ENCODE peak calls at places on chromosomes 6 and 20, in eight cellular contexts. U is GM23338, Y is K562, M is hepatocyte, I is MM.1S, C is endothelial cell of umbilical vein, O is astrocyte, B is mammary epithelial cell. A is an unnamed sample.

GRCh38 chr20:17570347-17571152 is 675 bp downstream of the DSTN start:
- DNase-seq in M (peak), C (peak), O (no peak), I (peak), Y (peak), B (peak), U (peak), A (peak)

GRCh38 chr20:59205044-59205443 is 41.4 kb downstream of the ZNF831 start:
- DNase-seq in U (no peak), Y (no peak), M (no peak), C (no peak), B (no peak), O (no peak), I (no peak), A (no peak)

GRCh38 chr20:53937330-53937729 is 133.1 kb downstream of the BCAS1 start:
- DNase-seq in U (no peak), B (no peak), C (no peak), Y (peak), M (no peak), I (no peak), O (no peak), A (no peak)

GRCh38 chr6:43378631-43379030 is 9.2 kb upstream of the ZNF318 start:
- DNase-seq in O (no peak), Y (no peak), B (no peak), C (no peak), I (no peak), U (no peak), M (no peak), A (no peak)

GRCh38 chr6:77536701-77537100 is 73.4 kb upstream of the HTR1B start:
- DNase-seq in U (no peak), C (no peak), I (no peak), Y (no peak), O (no peak), M (no peak), B (no peak), A (no peak)

GRCh38 chr6:2432258-2432657 is 186.9 kb upstream of the GMDS start:
- DNase-seq in U (no peak), Y (no peak), C (no peak), O (peak), I (no peak), M (peak), B (peak), A (no peak)

GRCh38 chr20:25537890-25538289 is 47.4 kb downstream of the NINL start:
- DNase-seq in O (no peak), Y (no peak), I (no peak), B (no peak), U (no peak), C (no peak), M (no peak), A (no peak)

GRCh38 chr20:8874437-8874836 is 194.4 kb upstream of the PLCB4 start:
- DNase-seq in C (no peak), M (no peak), I (no peak), O (no peak), U (no peak), Y (no peak), B (no peak), A (no peak)

GRCh38 chr6:88547768-88548167 is 381.6 kb upstream of the CNR1 start:
- DNase-seq in U (no peak), Y (no peak), B (no peak), O (no peak), I (no peak), C (no peak), M (no peak), A (no peak)

GRCh38 chr6:98835149-98836024 is 1.0 kb downstream of the POU3F2 start:
- DNase-seq in U (peak), I (peak), M (peak), Y (no peak), B (no peak), O (peak), C (no peak), A (no peak)

GRCh38 chr6:98831057-98832031 is 3.0 kb upstream of the POU3F2 start:
- DNase-seq in U (peak), Y (no peak), C (no peak), O (no peak), M (no peak), B (no peak), I (no peak), A (no peak)

GRCh38 chr6:98833101-98834059 is 994 bp upstream of the POU3F2 start:
- DNase-seq in O (peak), C (peak), U (peak), B (no peak), Y (no peak), I (peak), M (peak), A (no peak)

GRCh38 chr6:98834060-98835031 is at the start of gene POU3F2:
- DNase-seq in C (peak), M (peak), Y (peak), I (peak), B (peak), O (peak), U (peak), A (peak)

GRCh38 chr6:98832282-98833100 is 1.9 kb upstream of the POU3F2 start:
- DNase-seq in C (no peak), U (peak), B (peak), Y (no peak), I (no peak), M (peak), O (peak), A (no peak)
- TF ChIP-seq EZH2 in C (peak), U (peak), B (peak), Y (no peak), I (no peak), M (peak), O (no peak), A (no peak)

GRCh38 chr6:132247381-132248159 is 153.7 kb downstream of the MOXD1 start:
- DNase-seq in C (no peak), I (no peak), O (peak), U (no peak), B (no peak), Y (no peak), M (no peak), A (no peak)
- TF ChIP-seq CTCF in C (no peak), I (no peak), O (peak), U (no peak), B (no peak), Y (no peak), M (no peak), A (no peak)

GRCh38 chr20:62219101-62219991 is 732 bp downstream of the HRH3 start:
- DNase-seq in Y (no peak), O (no peak), C (no peak), U (peak), M (no peak), I (no peak), B (peak), A (no peak)
- TF ChIP-seq EZH2 in Y (no peak), O (peak), C (peak), U (peak), M (peak), I (no peak), B (no peak), A (no peak)

DNA sequence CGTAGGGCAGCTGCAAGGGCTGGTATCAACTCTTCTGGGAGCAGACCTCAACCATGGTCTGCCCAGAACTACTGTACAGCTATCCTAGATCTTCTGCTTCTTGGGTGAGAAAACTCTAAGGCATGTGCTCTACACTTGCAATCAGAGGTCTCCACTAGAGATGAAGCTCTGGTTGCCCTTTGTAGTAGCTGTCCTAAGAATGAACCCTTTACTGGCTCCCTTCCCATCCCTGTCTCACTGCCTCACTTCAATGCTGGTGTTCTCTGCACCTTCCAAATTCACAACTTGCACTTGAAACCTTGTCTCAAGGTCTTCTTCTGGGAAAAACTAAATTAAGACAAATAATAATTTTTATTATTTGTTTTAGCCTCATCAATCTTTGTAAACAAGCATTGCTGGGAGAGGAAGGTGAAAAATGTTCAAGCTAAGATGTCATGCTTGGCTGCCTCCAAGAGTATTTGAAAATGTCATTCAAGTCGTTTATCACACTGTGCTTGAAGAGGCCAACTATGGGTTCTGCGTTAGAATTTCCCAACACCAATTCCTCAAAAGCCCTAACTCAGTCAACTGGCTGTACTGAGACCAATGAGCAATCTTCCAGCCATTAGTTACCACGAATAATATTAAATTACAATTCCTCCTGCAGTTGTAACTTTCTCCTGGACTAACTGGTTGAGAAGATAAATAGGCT is 255.7 kb upstream of the PRND start:
- DNase-seq in O (peak), M (no peak), C (no peak), U (no peak), I (no peak), B (no peak), Y (no peak), A (no peak)
- TF ChIP-seq CTCF in O (no peak), M (no peak), C (no peak), U (no peak), I (no peak), B (no peak), Y (no peak), A (no peak)

GRCh38 chr6:144064831-144065668 is 30.3 kb downstream of the SF3B5 start:
- DNase-seq in O (no peak), C (peak), Y (no peak), U (peak), B (no peak), M (peak), I (no peak), A (no peak)
- TF ChIP-seq EZH2 in O (peak), C (no peak), Y (no peak), U (peak), B (no peak), M (peak), I (no peak), A (no peak)

GRCh38 chr6:165766026-165766425 is 103.0 kb upstream of the PDE10A start:
- DNase-seq in I (no peak), O (no peak), C (no peak), B (no peak), M (no peak), U (no peak), Y (no peak), A (no peak)
- TF ChIP-seq CTCF in I (no peak), O (no peak), C (no peak), B (no peak), M (no peak), U (no peak), Y (no peak), A (no peak)

DNA sequence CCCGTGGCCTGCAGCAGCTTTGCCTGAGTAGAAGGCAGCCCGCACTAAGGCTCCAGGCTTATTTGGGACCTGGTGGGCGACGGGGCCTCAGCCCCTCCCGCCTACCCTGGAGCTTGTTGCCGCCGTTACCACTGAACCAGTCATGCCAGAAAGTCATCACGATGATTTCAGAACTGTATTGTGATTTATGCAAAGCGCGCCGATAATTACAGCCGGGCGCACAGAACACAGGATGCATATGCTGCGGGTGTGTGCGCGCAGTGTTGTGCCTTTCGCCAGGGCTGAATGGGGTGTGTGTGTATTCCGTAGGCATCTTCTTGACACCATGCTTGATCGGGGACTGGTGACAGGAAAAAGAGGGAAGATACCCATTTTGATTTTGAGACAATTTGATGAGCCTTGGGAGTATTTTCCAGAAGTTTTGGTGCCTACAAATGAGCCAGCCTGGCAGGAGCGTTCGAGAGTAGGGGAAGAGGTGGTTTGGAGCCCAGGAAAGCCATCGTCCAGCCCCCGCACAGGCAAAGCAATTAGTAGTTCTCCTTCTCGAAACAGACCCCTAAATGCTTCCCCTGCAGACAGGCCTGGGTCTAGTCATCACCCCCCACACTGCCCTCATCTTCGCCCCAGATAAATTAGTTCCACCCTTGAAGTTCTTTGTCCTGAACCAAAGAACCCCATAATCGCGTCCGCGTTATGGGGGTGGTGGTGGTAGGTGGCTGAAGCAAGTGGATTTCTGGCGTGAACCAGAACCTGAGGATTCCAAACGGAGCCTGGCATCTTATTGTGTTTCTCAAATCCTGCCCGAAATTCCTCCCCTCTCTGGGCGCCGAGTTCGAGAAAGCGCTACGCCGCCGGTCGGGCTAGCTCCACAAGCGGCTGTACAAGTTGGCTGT is 1.9 kb upstream of the NR2E1 start:
- DNase-seq in I (no peak), C (no peak), M (no peak), U (peak), Y (no peak), B (peak), O (no peak), A (no peak)
- TF ChIP-seq EZH2 in I (no peak), C (no peak), M (peak), U (peak), Y (no peak), B (no peak), O (peak), A (no peak)

GRCh38 chr20:38190166-38190565 is 25.1 kb upstream of the TGM2 start:
- DNase-seq in B (no peak), C (no peak), Y (no peak), M (no peak), U (no peak), O (no peak), I (no peak), A (no peak)

GRCh38 chr20:38190936-38191371 is 25.9 kb upstream of the TGM2 start:
- DNase-seq in Y (no peak), U (no peak), C (no peak), M (no peak), B (no peak), I (no peak), O (no peak), A (no peak)

GRCh38 chr20:38186788-38187221 is 21.7 kb upstream of the TGM2 start:
- DNase-seq in C (peak), I (no peak), B (peak), M (no peak), O (peak), Y (no peak), U (no peak), A (no peak)

GRCh38 chr20:38184098-38184497 is 19.0 kb upstream of the TGM2 start:
- DNase-seq in M (no peak), I (no peak), C (peak), U (no peak), B (peak), Y (no peak), O (peak), A (no peak)

GRCh38 chr20:38187512-38187911 is 22.4 kb upstream of the TGM2 start:
- DNase-seq in Y (no peak), B (no peak), O (no peak), M (peak), C (no peak), I (no peak), U (peak), A (no peak)
- TF ChIP-seq CTCF in Y (peak), B (peak), O (no peak), M (no peak), C (no peak), I (no peak), U (peak), A (peak)

GRCh38 chr6:70811788-70812187 is 144.1 kb downstream of the SMAP1 start:
- DNase-seq in C (no peak), B (peak), U (no peak), O (peak), M (no peak), I (no peak), Y (no peak), A (no peak)

GRCh38 chr6:70819715-70820114 is 137.1 kb downstream of the B3GAT2 start:
- DNase-seq in I (no peak), O (no peak), M (no peak), U (no peak), C (no peak), Y (no peak), B (peak), A (no peak)

GRCh38 chr6:70813885-70814284 is 143.0 kb downstream of the B3GAT2 start:
- DNase-seq in O (no peak), M (no peak), I (no peak), C (no peak), B (no peak), Y (no peak), U (no peak), A (no peak)
- TF ChIP-seq EZH2 in O (no peak), M (no peak), I (no peak), C (no peak), B (no peak), Y (no peak), U (no peak), A (no peak)

DNA sequence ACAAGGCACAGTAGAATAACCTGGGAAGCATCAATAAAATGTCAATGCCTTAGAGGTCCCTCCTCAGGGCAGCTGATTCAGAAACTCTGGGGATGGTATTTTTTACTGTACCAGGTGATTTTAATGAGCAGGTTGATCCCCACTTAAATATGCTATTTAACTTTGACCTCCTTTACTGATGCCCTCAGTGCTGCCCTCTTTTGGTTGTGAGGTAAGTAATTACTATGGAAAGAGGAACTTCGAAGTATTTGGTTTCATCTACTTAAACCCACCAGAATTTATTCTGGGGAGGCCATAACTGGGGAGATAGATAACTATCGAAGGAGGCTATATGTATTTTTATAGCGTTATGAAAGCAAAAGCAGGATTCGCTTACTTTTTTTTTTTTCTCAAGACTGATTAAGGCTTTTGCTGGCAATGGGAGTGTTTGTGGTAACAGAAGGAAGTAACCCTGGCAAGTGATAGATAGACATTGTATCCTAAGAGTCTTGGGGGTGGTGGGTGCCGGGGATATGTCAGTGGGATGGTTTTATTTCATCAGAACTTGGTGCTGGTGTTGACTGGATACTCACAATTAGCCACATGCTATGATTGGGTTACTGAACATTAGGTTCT is 168.9 kb upstream of the CENPW start:
- DNase-seq in U (peak), B (peak), C (peak), I (peak), Y (peak), M (peak), O (no peak), A (peak)
- TF ChIP-seq CTCF in U (peak), B (peak), C (peak), I (peak), Y (peak), M (peak), O (peak), A (peak)

A was measured in DND-41.